ENCODE peak calls at places on chromosome 10, in six cellular contexts. G, I, J, W, T and H are unnamed samples.

GRCh38 chr10:108275895-108276685 is 1111.6 kb upstream of the SORCS1 start:
- DNase-seq in G (no peak), I (no peak), J (no peak), W (no peak), T (no peak), H (no peak)

GRCh38 chr10:133335238-133336122 is 1.2 kb downstream of the CALY start:
- DNase-seq in G (no peak), I (peak), J (peak), W (no peak), T (no peak), H (no peak)

GRCh38 chr10:119489572-119490326 is 52.8 kb downstream of the RGS10 start:
- DNase-seq in G (no peak), I (peak), J (peak), W (peak), T (no peak), H (no peak)

GRCh38 chr10:78199759-78200158 is 166.1 kb downstream of the RPS24 start:
- DNase-seq in G (no peak), I (no peak), J (no peak), W (no peak), T (no peak), H (no peak)

GRCh38 chr10:47233631-47234030 is 66.4 kb upstream of the GDF10 start:
- DNase-seq in G (peak), I (no peak), J (no peak), W (no peak), T (no peak), H (no peak)

GRCh38 chr10:13038346-13038745 is 36.8 kb upstream of the CCDC3 start:
- DNase-seq in G (no peak), I (no peak), J (no peak), W (no peak), T (no peak), H (no peak)

GRCh38 chr10:11440250-11441150 is 170.9 kb downstream of the USP6NL start:
- DNase-seq in G (no peak), I (no peak), J (no peak), W (no peak), T (peak), H (no peak)

GRCh38 chr10:113519616-113520015 is 33.2 kb upstream of the HABP2 start:
- DNase-seq in G (no peak), I (peak), J (no peak), W (no peak), T (no peak), H (no peak)

GRCh38 chr10:100303724-100304319 is 17.3 kb upstream of the BLOC1S2 start:
- DNase-seq in G (no peak), I (no peak), J (peak), W (no peak), T (no peak), H (no peak)

GRCh38 chr10:61978965-61979364 is 77.5 kb downstream of the ARID5B start:
- DNase-seq in G (no peak), I (no peak), J (no peak), W (no peak), T (no peak), H (no peak)

GRCh38 chr10:113753020-113753692 is 1.7 kb downstream of the PLEKHS1 start:
- DNase-seq in G (no peak), I (peak), J (no peak), W (no peak), T (no peak), H (no peak)

GRCh38 chr10:31262672-31263071 is 56.3 kb upstream of the ZEB1 start:
- DNase-seq in G (no peak), I (no peak), J (no peak), W (peak), T (no peak), H (no peak)

GRCh38 chr10:25815999-25816768 is 117.8 kb upstream of the MYO3A start:
- DNase-seq in G (no peak), I (no peak), J (no peak), W (no peak), T (no peak), H (no peak)

GRCh38 chr10:108411181-108411580 is 1246.7 kb upstream of the SORCS1 start:
- DNase-seq in G (no peak), I (no peak), J (no peak), W (no peak), T (no peak), H (no peak)

GRCh38 chr10:117241541-117242462 is 888 bp downstream of the SLC18A2 start:
- DNase-seq in G (no peak), I (no peak), J (no peak), W (no peak), T (no peak), H (no peak)

GRCh38 chr10:49282306-49282705 is 16.7 kb upstream of the C10orf71 start:
- DNase-seq in G (no peak), I (no peak), J (no peak), W (peak), T (no peak), H (peak)

GRCh38 chr10:22222236-22223190 is 4.7 kb upstream of the EBLN1 start:
- DNase-seq in G (no peak), I (no peak), J (no peak), W (no peak), T (no peak), H (no peak)

GRCh38 chr10:43090188-43090587 is 13.3 kb downstream of the RET start:
- DNase-seq in G (no peak), I (peak), J (no peak), W (no peak), T (no peak), H (no peak)

GRCh38 chr10:47326927-47327330 is 4.7 kb downstream of the GDF2 start:
- DNase-seq in G (no peak), I (peak), J (peak), W (no peak), T (no peak), H (peak)

GRCh38 chr10:101666025-101666424 is 28.9 kb downstream of the FBXW4 start:
- DNase-seq in G (no peak), I (no peak), J (no peak), W (no peak), T (peak), H (no peak)

GRCh38 chr10:128058106-128058745 is 68.0 kb downstream of the MKI67 start:
- DNase-seq in G (no peak), I (no peak), J (no peak), W (no peak), T (no peak), H (no peak)

GRCh38 chr10:12350925-12351324 is 1.6 kb downstream of the CAMK1D start:
- DNase-seq in G (no peak), I (no peak), J (no peak), W (no peak), T (no peak), H (no peak)

GRCh38 chr10:132232553-132232949 is 45.8 kb downstream of the DPYSL4 start:
- DNase-seq in G (no peak), I (no peak), J (no peak), W (no peak), T (no peak), H (no peak)

GRCh38 chr10:131681656-131682055 is 219.2 kb upstream of the PPP2R2D start:
- DNase-seq in G (no peak), I (no peak), J (no peak), W (no peak), T (no peak), H (no peak)

GRCh38 chr10:124998624-124999291 is 56.8 kb downstream of the ZRANB1 start:
- DNase-seq in G (no peak), I (no peak), J (no peak), W (no peak), T (no peak), H (peak)

GRCh38 chr10:120328647-120329046 is 128.4 kb upstream of the PLPP4 start:
- DNase-seq in G (no peak), I (no peak), J (no peak), W (no peak), T (no peak), H (no peak)

GRCh38 chr10:79457256-79457785 is 11.9 kb upstream of the ZCCHC24 start:
- DNase-seq in G (no peak), I (no peak), J (no peak), W (no peak), T (peak), H (no peak)

GRCh38 chr10:56095506-56096225 is 265.4 kb downstream of the ZWINT start:
- DNase-seq in G (no peak), I (no peak), J (no peak), W (no peak), T (no peak), H (no peak)

GRCh38 chr10:49552277-49552676 is 13.4 kb upstream of the ERCC6 start:
- DNase-seq in G (no peak), I (no peak), J (no peak), W (no peak), T (no peak), H (no peak)

GRCh38 chr10:62001898-62002297 is 100.4 kb downstream of the ARID5B start:
- DNase-seq in G (no peak), I (no peak), J (no peak), W (no peak), T (no peak), H (no peak)

GRCh38 chr10:79128923-79129305 is 60.1 kb downstream of the ZMIZ1 start:
- DNase-seq in G (no peak), I (no peak), J (no peak), W (no peak), T (no peak), H (no peak)

GRCh38 chr10:116741391-116742351 is 695 bp downstream of the HSPA12A start:
- DNase-seq in G (no peak), I (no peak), J (peak), W (peak), T (no peak), H (no peak)

GRCh38 chr10:82572686-82573226 is 697.8 kb downstream of the NRG3 start:
- DNase-seq in G (no peak), I (no peak), J (no peak), W (no peak), T (no peak), H (no peak)
- TF ChIP-seq POLR2AphosphoS5 in G (no peak), I (no peak), J (no peak), W (no peak), T (no peak), H (no peak)

DNA sequence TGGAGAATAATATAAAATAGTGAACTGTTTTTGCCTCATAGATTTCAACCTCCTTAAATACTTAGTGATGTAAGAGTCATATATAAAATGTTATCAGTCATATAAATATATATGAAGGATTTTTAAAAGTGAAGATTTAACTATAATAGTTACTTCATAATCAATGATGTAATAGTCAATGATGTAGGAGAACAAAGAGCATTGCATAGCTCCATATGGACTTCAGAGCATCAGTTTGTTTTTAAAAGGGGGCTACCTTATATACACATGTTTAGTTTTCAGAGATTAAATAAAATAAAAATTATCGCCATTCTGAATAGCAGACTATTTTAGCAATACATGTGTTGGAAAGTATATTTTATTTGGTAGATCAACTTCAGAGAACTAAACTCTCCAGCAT is 29.1 kb upstream of the EPC1 start:
- DNase-seq in G (no peak), I (no peak), J (no peak), W (no peak), T (no peak), H (no peak)
- H3K4me3 ChIP-seq in G (peak), I (peak), J (peak), W (peak), T (no peak), H (peak)

DNA sequence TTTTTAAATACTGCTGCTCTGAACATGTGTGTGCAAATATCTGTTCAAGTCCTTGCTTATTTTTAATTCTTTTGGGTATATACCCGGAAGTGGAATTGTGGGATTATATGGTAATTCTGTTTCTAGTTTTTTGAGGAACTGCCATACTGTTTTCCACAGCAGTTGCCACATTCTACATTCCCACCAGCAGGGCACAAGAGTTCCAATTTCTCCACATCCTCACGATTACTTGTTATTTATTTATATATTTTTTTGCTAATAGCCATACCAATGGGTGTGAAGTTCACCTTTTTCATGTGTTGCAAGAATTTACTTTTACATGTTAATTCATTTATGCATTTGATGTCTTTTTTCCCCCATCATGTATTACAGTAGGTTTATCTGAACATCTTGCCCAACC is 79.6 kb upstream of the CXCL12 start:
- DNase-seq in G (no peak), I (no peak), J (no peak), W (no peak), T (no peak), H (no peak)
- TF ChIP-seq CTCF in G (no peak), I (no peak), J (no peak), W (no peak), T (no peak), H (no peak)

GRCh38 chr10:106931853-106932249 is 232.7 kb downstream of the SORCS1 start:
- DNase-seq in G (no peak), I (no peak), J (no peak), W (no peak), T (no peak), H (no peak)
- TF ChIP-seq POLR2AphosphoS5 in G (no peak), I (no peak), J (no peak), W (no peak), T (no peak), H (no peak)

DNA sequence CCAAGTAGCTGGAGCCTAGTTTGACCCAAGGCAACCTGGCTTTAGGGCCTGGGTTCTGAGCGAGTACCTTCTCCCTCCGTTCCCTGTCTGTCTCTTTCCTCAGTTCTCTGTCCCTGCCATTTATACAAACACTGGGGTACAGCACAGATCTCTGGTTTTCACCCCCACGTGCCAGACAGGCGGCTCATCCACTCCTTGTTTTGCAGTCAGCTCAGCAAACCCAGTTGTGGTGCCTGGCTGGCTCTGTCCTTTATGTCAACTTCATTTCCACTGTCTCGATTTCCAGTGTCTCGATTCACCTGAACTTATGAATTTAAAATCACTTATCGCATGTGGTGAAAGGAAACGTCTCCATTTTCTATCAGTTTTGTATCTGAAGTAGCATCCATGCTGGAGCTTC is 230.8 kb downstream of the FRMD4A start:
- DNase-seq in G (no peak), I (no peak), J (no peak), W (no peak), T (peak), H (no peak)
- H3K4me3 ChIP-seq in G (no peak), I (no peak), J (no peak), W (no peak), T (no peak), H (no peak)

GRCh38 chr10:24346877-24347505 is 138.1 kb downstream of the KIAA1217 start:
- DNase-seq in G (no peak), I (no peak), J (no peak), W (no peak), T (no peak), H (no peak)

GRCh38 chr10:24341371-24341770 is 132.4 kb downstream of the KIAA1217 start:
- DNase-seq in G (no peak), I (no peak), J (no peak), W (no peak), T (no peak), H (no peak)

GRCh38 chr10:24344695-24345473 is 135.9 kb downstream of the KIAA1217 start:
- DNase-seq in G (no peak), I (no peak), J (no peak), W (no peak), T (no peak), H (no peak)

GRCh38 chr10:24341897-24342296 is 133.0 kb downstream of the KIAA1217 start:
- DNase-seq in G (peak), I (no peak), J (no peak), W (no peak), T (no peak), H (no peak)

GRCh38 chr10:24344279-24344678 is 135.3 kb downstream of the KIAA1217 start:
- DNase-seq in G (no peak), I (no peak), J (no peak), W (no peak), T (no peak), H (no peak)
- TF ChIP-seq CTCF in G (no peak), I (no peak), J (no peak), W (no peak), T (no peak), H (no peak)

GRCh38 chr10:92591550-92592140 is 1.3 kb upstream of the KIF11 start:
- DNase-seq in G (peak), I (peak), J (peak), W (peak), T (peak), H (peak)

GRCh38 chr10:92593553-92594046 is 670 bp downstream of the KIF11 start:
- DNase-seq in G (no peak), I (no peak), J (no peak), W (no peak), T (no peak), H (no peak)

GRCh38 chr10:92590623-92591549 is 2.0 kb upstream of the KIF11 start:
- DNase-seq in G (no peak), I (no peak), J (peak), W (no peak), T (no peak), H (no peak)

GRCh38 chr10:92594194-92594593 is 1.3 kb downstream of the KIF11 start:
- DNase-seq in G (no peak), I (no peak), J (no peak), W (no peak), T (no peak), H (no peak)

DNA sequence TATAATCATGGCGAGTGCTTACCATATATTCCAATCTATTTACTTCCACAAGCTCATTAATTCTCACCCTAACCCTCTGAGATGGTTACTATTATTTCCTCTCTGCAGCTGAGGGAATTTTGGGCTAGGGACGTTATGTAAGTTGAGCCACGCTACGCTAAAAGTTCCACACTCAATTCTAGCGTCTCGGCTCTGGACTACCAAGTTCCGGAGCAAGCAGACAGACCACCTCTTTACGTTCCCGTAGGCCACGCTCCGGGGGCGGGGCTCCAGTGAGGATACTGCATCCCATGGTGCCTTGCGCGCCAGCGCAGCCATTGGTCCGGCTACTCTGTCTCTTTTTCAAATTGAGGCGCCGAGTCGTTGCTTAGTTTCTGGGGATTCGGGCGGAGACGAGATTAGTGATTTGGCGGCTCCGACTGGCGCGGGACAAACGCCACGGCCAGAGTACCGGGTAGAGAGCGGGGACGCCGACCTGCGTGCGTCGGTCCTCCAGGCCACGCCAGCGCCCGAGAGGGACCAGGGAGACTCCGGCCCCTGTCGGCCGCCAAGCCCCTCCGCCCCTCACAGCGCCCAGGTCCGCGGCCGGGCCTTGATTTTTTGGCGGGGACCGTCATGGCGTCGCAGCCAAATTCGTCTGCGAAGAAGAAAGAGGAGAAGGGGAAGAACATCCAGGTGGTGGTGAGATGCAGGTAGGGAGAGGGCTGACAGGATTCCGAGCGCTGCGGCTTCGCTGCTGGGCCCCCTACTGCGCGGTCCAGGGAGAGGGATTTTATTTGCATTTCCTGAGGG is at the start of gene KIF11:
- DNase-seq in G (peak), I (peak), J (peak), W (peak), T (peak), H (peak)
- TF ChIP-seq POLR2AphosphoS5 in G (peak), I (peak), J (peak), W (peak), T (peak), H (peak)